ENCODE peak calls at places on chromosomes 1 and 21, in six cellular contexts. One of them, this sample, is unnamed.

GRCh38 chr1:54969879-54970278 is 10.5 kb upstream of the TMEM61 start:
- DNase-seq in progenitor cell of endocrine pancreas: no peak
- DNase-seq in CD8-positive, alpha-beta T cell: no peak
- DNase-seq in fibroblast of mammary gland: no peak
- DNase-seq in body of pancreas: no peak
- DNase-seq in psoas muscle: no peak
- DNase-seq in this sample: no peak

GRCh38 chr1:35600593-35600992 is 27.5 kb downstream of the TFAP2E start:
- DNase-seq in CD8-positive, alpha-beta T cell: no peak
- DNase-seq in body of pancreas: no peak
- DNase-seq in progenitor cell of endocrine pancreas: no peak
- DNase-seq in psoas muscle: no peak
- DNase-seq in fibroblast of mammary gland: no peak
- DNase-seq in this sample: no peak

GRCh38 chr1:216710042-216710441 is 13.2 kb downstream of the ESRRG start:
- DNase-seq in psoas muscle: no peak
- DNase-seq in fibroblast of mammary gland: no peak
- DNase-seq in progenitor cell of endocrine pancreas: no peak
- DNase-seq in CD8-positive, alpha-beta T cell: no peak
- DNase-seq in body of pancreas: no peak
- DNase-seq in this sample: no peak

GRCh38 chr21:29196021-29196663 is 65.7 kb downstream of the MAP3K7CL start:
- DNase-seq in progenitor cell of endocrine pancreas: no peak
- DNase-seq in body of pancreas: peak
- DNase-seq in CD8-positive, alpha-beta T cell: no peak
- DNase-seq in fibroblast of mammary gland: peak
- DNase-seq in psoas muscle: no peak
- DNase-seq in this sample: peak

GRCh38 chr1:41102208-41102607 is 80.7 kb upstream of the SLFNL1 start:
- DNase-seq in fibroblast of mammary gland: peak
- DNase-seq in progenitor cell of endocrine pancreas: no peak
- DNase-seq in psoas muscle: peak
- DNase-seq in CD8-positive, alpha-beta T cell: no peak
- DNase-seq in body of pancreas: peak
- DNase-seq in this sample: no peak

GRCh38 chr1:6392880-6393399 is 627 bp downstream of the ACOT7 start:
- DNase-seq in body of pancreas: no peak
- DNase-seq in psoas muscle: no peak
- DNase-seq in progenitor cell of endocrine pancreas: peak
- DNase-seq in CD8-positive, alpha-beta T cell: no peak
- DNase-seq in fibroblast of mammary gland: no peak
- DNase-seq in this sample: no peak

GRCh38 chr1:76239470-76239918 is 164.9 kb downstream of the ST6GALNAC3 start:
- DNase-seq in fibroblast of mammary gland: no peak
- DNase-seq in CD8-positive, alpha-beta T cell: no peak
- DNase-seq in psoas muscle: no peak
- DNase-seq in body of pancreas: no peak
- DNase-seq in progenitor cell of endocrine pancreas: no peak
- DNase-seq in this sample: no peak

GRCh38 chr1:201015551-201016091 is 7.9 kb downstream of the KIF21B start:
- DNase-seq in body of pancreas: no peak
- DNase-seq in psoas muscle: no peak
- DNase-seq in fibroblast of mammary gland: no peak
- DNase-seq in CD8-positive, alpha-beta T cell: no peak
- DNase-seq in progenitor cell of endocrine pancreas: no peak
- DNase-seq in this sample: no peak

GRCh38 chr1:65994223-65994622 is 201.5 kb downstream of the PDE4B start:
- DNase-seq in progenitor cell of endocrine pancreas: no peak
- DNase-seq in body of pancreas: no peak
- DNase-seq in fibroblast of mammary gland: no peak
- DNase-seq in CD8-positive, alpha-beta T cell: no peak
- DNase-seq in psoas muscle: no peak
- DNase-seq in this sample: no peak

GRCh38 chr1:211606327-211606913 is 27.5 kb upstream of the SLC30A1 start:
- DNase-seq in CD8-positive, alpha-beta T cell: no peak
- DNase-seq in fibroblast of mammary gland: no peak
- DNase-seq in psoas muscle: no peak
- DNase-seq in body of pancreas: no peak
- DNase-seq in progenitor cell of endocrine pancreas: no peak
- DNase-seq in this sample: no peak

GRCh38 chr1:53368314-53369033 is 40.6 kb upstream of the LRP8 start:
- DNase-seq in psoas muscle: no peak
- DNase-seq in fibroblast of mammary gland: no peak
- DNase-seq in CD8-positive, alpha-beta T cell: no peak
- DNase-seq in body of pancreas: no peak
- DNase-seq in progenitor cell of endocrine pancreas: no peak
- DNase-seq in this sample: peak

GRCh38 chr1:230186003-230186863 is 119.2 kb downstream of the GALNT2 start:
- DNase-seq in body of pancreas: peak
- DNase-seq in fibroblast of mammary gland: peak
- DNase-seq in progenitor cell of endocrine pancreas: no peak
- DNase-seq in psoas muscle: peak
- DNase-seq in CD8-positive, alpha-beta T cell: no peak
- DNase-seq in this sample: no peak

GRCh38 chr1:236394905-236395779 is 1.1 kb downstream of the EDARADD start:
- DNase-seq in CD8-positive, alpha-beta T cell: no peak
- DNase-seq in progenitor cell of endocrine pancreas: peak
- DNase-seq in psoas muscle: peak
- DNase-seq in body of pancreas: peak
- DNase-seq in fibroblast of mammary gland: no peak
- DNase-seq in this sample: peak

GRCh38 chr1:33273402-33273801 is 17.1 kb downstream of the ZNF362 start:
- DNase-seq in CD8-positive, alpha-beta T cell: no peak
- DNase-seq in fibroblast of mammary gland: no peak
- DNase-seq in psoas muscle: no peak
- DNase-seq in body of pancreas: no peak
- DNase-seq in progenitor cell of endocrine pancreas: no peak
- DNase-seq in this sample: no peak

GRCh38 chr1:99669821-99670220 is 23.9 kb downstream of the PALMD start:
- DNase-seq in fibroblast of mammary gland: no peak
- DNase-seq in psoas muscle: no peak
- DNase-seq in CD8-positive, alpha-beta T cell: no peak
- DNase-seq in progenitor cell of endocrine pancreas: no peak
- DNase-seq in body of pancreas: no peak
- DNase-seq in this sample: no peak

GRCh38 chr1:19640363-19641316 is 3.5 kb upstream of the NBL1 start:
- DNase-seq in CD8-positive, alpha-beta T cell: no peak
- DNase-seq in fibroblast of mammary gland: no peak
- DNase-seq in psoas muscle: no peak
- DNase-seq in body of pancreas: peak
- DNase-seq in progenitor cell of endocrine pancreas: no peak
- DNase-seq in this sample: no peak

GRCh38 chr1:20416706-20417105 is 69.3 kb downstream of the CAMK2N1 start:
- DNase-seq in progenitor cell of endocrine pancreas: no peak
- DNase-seq in body of pancreas: no peak
- DNase-seq in fibroblast of mammary gland: peak
- DNase-seq in CD8-positive, alpha-beta T cell: no peak
- DNase-seq in psoas muscle: no peak
- DNase-seq in this sample: no peak

GRCh38 chr1:100265562-100265930 is 470 bp upstream of the RTCA start:
- DNase-seq in progenitor cell of endocrine pancreas: no peak
- DNase-seq in body of pancreas: peak
- DNase-seq in fibroblast of mammary gland: peak
- DNase-seq in CD8-positive, alpha-beta T cell: no peak
- DNase-seq in psoas muscle: no peak
- DNase-seq in this sample: no peak

GRCh38 chr1:174189424-174190062 is 30.2 kb downstream of the RABGAP1L start:
- DNase-seq in body of pancreas: no peak
- DNase-seq in psoas muscle: no peak
- DNase-seq in CD8-positive, alpha-beta T cell: no peak
- DNase-seq in fibroblast of mammary gland: peak
- DNase-seq in progenitor cell of endocrine pancreas: no peak
- DNase-seq in this sample: no peak

GRCh38 chr1:70536708-70537398 is 125.8 kb downstream of the CTH start:
- DNase-seq in body of pancreas: no peak
- DNase-seq in psoas muscle: no peak
- DNase-seq in CD8-positive, alpha-beta T cell: no peak
- DNase-seq in progenitor cell of endocrine pancreas: no peak
- DNase-seq in fibroblast of mammary gland: no peak
- DNase-seq in this sample: no peak

GRCh38 chr1:24336099-24336498 is 16.9 kb downstream of the GRHL3 start:
- DNase-seq in progenitor cell of endocrine pancreas: no peak
- DNase-seq in fibroblast of mammary gland: no peak
- DNase-seq in psoas muscle: no peak
- DNase-seq in body of pancreas: no peak
- DNase-seq in CD8-positive, alpha-beta T cell: no peak
- DNase-seq in this sample: no peak

GRCh38 chr1:77608893-77609292 is 73.6 kb downstream of the ZZZ3 start:
- DNase-seq in psoas muscle: no peak
- DNase-seq in fibroblast of mammary gland: no peak
- DNase-seq in progenitor cell of endocrine pancreas: no peak
- DNase-seq in CD8-positive, alpha-beta T cell: no peak
- DNase-seq in body of pancreas: no peak
- DNase-seq in this sample: no peak

GRCh38 chr1:31715097-31715872 is 11.5 kb upstream of the COL16A1 start:
- DNase-seq in CD8-positive, alpha-beta T cell: no peak
- DNase-seq in body of pancreas: peak
- DNase-seq in fibroblast of mammary gland: peak
- DNase-seq in psoas muscle: peak
- DNase-seq in progenitor cell of endocrine pancreas: peak
- DNase-seq in this sample: peak

GRCh38 chr1:47650606-47651005 is 212.8 kb downstream of the FOXD2 start:
- DNase-seq in psoas muscle: no peak
- DNase-seq in progenitor cell of endocrine pancreas: no peak
- DNase-seq in CD8-positive, alpha-beta T cell: no peak
- DNase-seq in fibroblast of mammary gland: no peak
- DNase-seq in body of pancreas: no peak
- DNase-seq in this sample: no peak

GRCh38 chr21:35503646-35504045 is 454.5 kb upstream of the RUNX1 start:
- DNase-seq in psoas muscle: no peak
- DNase-seq in body of pancreas: no peak
- DNase-seq in progenitor cell of endocrine pancreas: no peak
- DNase-seq in CD8-positive, alpha-beta T cell: no peak
- DNase-seq in fibroblast of mammary gland: peak
- DNase-seq in this sample: no peak

GRCh38 chr1:158058339-158059025 is 65.0 kb downstream of the KIRREL1 start:
- DNase-seq in CD8-positive, alpha-beta T cell: no peak
- DNase-seq in psoas muscle: no peak
- DNase-seq in progenitor cell of endocrine pancreas: no peak
- DNase-seq in fibroblast of mammary gland: no peak
- DNase-seq in body of pancreas: no peak
- DNase-seq in this sample: no peak

GRCh38 chr1:167717351-167717750 is 4.4 kb upstream of the MPZL1 start:
- DNase-seq in CD8-positive, alpha-beta T cell: no peak
- DNase-seq in progenitor cell of endocrine pancreas: no peak
- DNase-seq in psoas muscle: no peak
- DNase-seq in body of pancreas: no peak
- DNase-seq in fibroblast of mammary gland: no peak
- DNase-seq in this sample: no peak

GRCh38 chr1:221694109-221694508 is 47.8 kb downstream of the DUSP10 start:
- DNase-seq in psoas muscle: no peak
- DNase-seq in fibroblast of mammary gland: no peak
- DNase-seq in progenitor cell of endocrine pancreas: no peak
- DNase-seq in body of pancreas: no peak
- DNase-seq in CD8-positive, alpha-beta T cell: no peak
- DNase-seq in this sample: no peak

GRCh38 chr1:221692643-221693042 is 49.2 kb downstream of the DUSP10 start:
- DNase-seq in fibroblast of mammary gland: no peak
- DNase-seq in progenitor cell of endocrine pancreas: no peak
- DNase-seq in psoas muscle: no peak
- DNase-seq in body of pancreas: no peak
- DNase-seq in CD8-positive, alpha-beta T cell: no peak
- DNase-seq in this sample: no peak

GRCh38 chr1:221691320-221691719 is 50.6 kb downstream of the DUSP10 start:
- DNase-seq in progenitor cell of endocrine pancreas: no peak
- DNase-seq in body of pancreas: no peak
- DNase-seq in fibroblast of mammary gland: no peak
- DNase-seq in psoas muscle: no peak
- DNase-seq in CD8-positive, alpha-beta T cell: no peak
- DNase-seq in this sample: no peak

GRCh38 chr1:221695346-221695745 is 46.5 kb downstream of the DUSP10 start:
- DNase-seq in psoas muscle: no peak
- DNase-seq in progenitor cell of endocrine pancreas: no peak
- DNase-seq in fibroblast of mammary gland: no peak
- DNase-seq in body of pancreas: no peak
- DNase-seq in CD8-positive, alpha-beta T cell: no peak
- DNase-seq in this sample: no peak

GRCh38 chr1:221693087-221693486 is 48.8 kb downstream of the DUSP10 start:
- DNase-seq in body of pancreas: no peak
- DNase-seq in fibroblast of mammary gland: no peak
- DNase-seq in progenitor cell of endocrine pancreas: no peak
- DNase-seq in CD8-positive, alpha-beta T cell: no peak
- DNase-seq in psoas muscle: no peak
- DNase-seq in this sample: no peak
- TF ChIP-seq CTCF in body of pancreas: no peak
- TF ChIP-seq CTCF in fibroblast of mammary gland: peak
- TF ChIP-seq CTCF in progenitor cell of endocrine pancreas: no peak
- TF ChIP-seq CTCF in CD8-positive, alpha-beta T cell: no peak
- TF ChIP-seq CTCF in psoas muscle: no peak
- TF ChIP-seq CTCF in this sample: no peak

DNA sequence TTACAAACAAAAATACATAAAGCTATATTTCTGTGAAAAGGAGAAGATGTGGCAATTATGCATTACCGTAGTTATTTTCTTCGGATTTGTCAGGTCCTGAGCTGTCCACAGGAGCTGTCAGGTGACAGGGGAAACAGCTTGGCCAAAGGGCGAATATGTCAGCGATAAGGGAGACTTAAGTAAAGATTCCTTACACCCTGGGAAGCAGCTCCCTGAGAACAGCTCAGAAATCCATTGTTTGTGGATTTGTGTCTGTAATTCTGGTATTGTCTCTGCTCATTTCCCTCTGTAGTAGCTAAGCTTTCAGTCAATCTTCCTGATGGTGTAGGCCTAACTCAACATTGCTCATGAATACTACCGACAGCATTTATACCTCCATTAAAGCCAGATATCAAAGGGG is 7.1 kb upstream of the CD34 start:
- DNase-seq in CD8-positive, alpha-beta T cell: no peak
- DNase-seq in body of pancreas: no peak
- DNase-seq in progenitor cell of endocrine pancreas: no peak
- DNase-seq in fibroblast of mammary gland: no peak
- DNase-seq in psoas muscle: no peak
- DNase-seq in this sample: no peak
- TF ChIP-seq CTCF in CD8-positive, alpha-beta T cell: no peak
- TF ChIP-seq CTCF in body of pancreas: no peak
- TF ChIP-seq CTCF in progenitor cell of endocrine pancreas: no peak
- TF ChIP-seq CTCF in fibroblast of mammary gland: no peak
- TF ChIP-seq CTCF in psoas muscle: no peak
- TF ChIP-seq CTCF in this sample: no peak

GRCh38 chr1:168789501-168789900 is 60.5 kb upstream of the DPT start:
- DNase-seq in CD8-positive, alpha-beta T cell: no peak
- DNase-seq in body of pancreas: no peak
- DNase-seq in fibroblast of mammary gland: no peak
- DNase-seq in psoas muscle: no peak
- DNase-seq in progenitor cell of endocrine pancreas: no peak
- DNase-seq in this sample: no peak
- TF ChIP-seq CTCF in CD8-positive, alpha-beta T cell: no peak
- TF ChIP-seq CTCF in body of pancreas: no peak
- TF ChIP-seq CTCF in fibroblast of mammary gland: peak
- TF ChIP-seq CTCF in psoas muscle: no peak
- TF ChIP-seq CTCF in progenitor cell of endocrine pancreas: no peak
- TF ChIP-seq CTCF in this sample: no peak

DNA sequence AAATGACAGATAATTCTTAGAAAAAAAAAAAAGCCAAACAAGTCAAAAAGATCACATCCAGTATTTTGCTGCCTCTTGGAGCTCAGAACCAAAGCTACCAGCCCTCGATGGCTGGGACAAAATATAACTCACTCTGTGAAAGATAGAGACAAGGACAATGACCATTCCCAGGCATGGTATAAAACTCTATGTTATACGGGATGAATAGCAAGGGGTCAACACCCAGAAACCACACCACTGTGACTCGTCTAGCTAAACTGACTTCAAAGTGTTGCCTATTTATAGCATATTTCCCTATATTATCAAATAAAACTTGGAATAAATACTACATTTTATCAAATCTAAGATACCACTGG is 10.1 kb downstream of the TMEM63A start:
- DNase-seq in CD8-positive, alpha-beta T cell: no peak
- DNase-seq in progenitor cell of endocrine pancreas: no peak
- DNase-seq in psoas muscle: no peak
- DNase-seq in fibroblast of mammary gland: peak
- DNase-seq in body of pancreas: no peak
- DNase-seq in this sample: no peak
- TF ChIP-seq CTCF in CD8-positive, alpha-beta T cell: no peak
- TF ChIP-seq CTCF in progenitor cell of endocrine pancreas: no peak
- TF ChIP-seq CTCF in psoas muscle: no peak
- TF ChIP-seq CTCF in fibroblast of mammary gland: no peak
- TF ChIP-seq CTCF in body of pancreas: no peak
- TF ChIP-seq CTCF in this sample: no peak